ENCODE peak calls at places on chromosomes 1 and 21, in four cellular contexts. K, V, D and W are unnamed samples.

GRCh38 chr1:90402893-90403849 is 313.9 kb downstream of the BARHL2 start:
- DNase-seq in K (no peak), V (peak), D (peak), W (no peak)

GRCh38 chr1:234955107-234955731 is 173.4 kb downstream of the TOMM20 start:
- DNase-seq in K (no peak), V (no peak), D (no peak), W (no peak)

GRCh38 chr21:28833181-28833580 is 159.5 kb downstream of the LTN1 start:
- DNase-seq in K (no peak), V (no peak), D (no peak), W (no peak)

GRCh38 chr1:44808063-44808937 is at the start of gene BTBD19:
- DNase-seq in K (peak), V (no peak), D (peak), W (no peak)

GRCh38 chr1:77347646-77348045 is 65.8 kb downstream of the AK5 start:
- DNase-seq in K (peak), V (no peak), D (no peak), W (no peak)

GRCh38 chr1:153231363-153231762 is 14.0 kb downstream of the PRR9 start:
- DNase-seq in K (no peak), V (no peak), D (no peak), W (no peak)

GRCh38 chr21:15010645-15011044 is 54.2 kb downstream of the NRIP1 start:
- DNase-seq in K (no peak), V (no peak), D (no peak), W (no peak)

GRCh38 chr1:13823126-13823880 is 123.3 kb downstream of the PRDM2 start:
- DNase-seq in K (no peak), V (no peak), D (no peak), W (no peak)

GRCh38 chr21:36909901-36910561 is 56.4 kb downstream of the HLCS start:
- DNase-seq in K (no peak), V (no peak), D (no peak), W (no peak)

GRCh38 chr1:94721240-94721639 is 98.9 kb upstream of the SLC44A3 start:
- DNase-seq in K (no peak), V (no peak), D (no peak), W (peak)

GRCh38 chr1:183807549-183808168 is 2.7 kb downstream of the RGL1 start:
- DNase-seq in K (no peak), V (no peak), D (no peak), W (peak)

GRCh38 chr1:204870165-204870912 is at the start of gene NFASC:
- DNase-seq in K (no peak), V (no peak), D (no peak), W (no peak)

GRCh38 chr1:82565146-82565545 is 764.4 kb downstream of the ADGRL2 start:
- DNase-seq in K (no peak), V (peak), D (no peak), W (no peak)

GRCh38 chr1:46555081-46555432 is 3.6 kb upstream of the KNCN start:
- DNase-seq in K (no peak), V (no peak), D (no peak), W (no peak)

GRCh38 chr1:19361231-19362147 is 49.4 kb downstream of the SLC66A1 start:
- DNase-seq in K (no peak), V (no peak), D (no peak), W (no peak)

GRCh38 chr21:42757826-42758655 is 104.6 kb downstream of the PDE9A start:
- DNase-seq in K (no peak), V (no peak), D (no peak), W (no peak)

GRCh38 chr1:159188375-159188788 is 16.3 kb upstream of the ACKR1 start:
- DNase-seq in K (no peak), V (peak), D (no peak), W (no peak)

GRCh38 chr1:25703041-25703440 is 86.5 kb downstream of the MAN1C1 start:
- DNase-seq in K (no peak), V (no peak), D (no peak), W (no peak)

GRCh38 chr1:185439727-185440415 is 122.8 kb upstream of the IVNS1ABP start:
- DNase-seq in K (no peak), V (no peak), D (no peak), W (peak)

GRCh38 chr1:108050911-108051624 is 86.1 kb upstream of the VAV3 start:
- DNase-seq in K (no peak), V (no peak), D (no peak), W (no peak)

GRCh38 chr1:25641931-25642611 is 25.5 kb downstream of the MAN1C1 start:
- DNase-seq in K (no peak), V (no peak), D (no peak), W (no peak)

GRCh38 chr1:62437273-62437945 is 560 bp downstream of the USP1 start:
- DNase-seq in K (no peak), V (no peak), D (no peak), W (no peak)

GRCh38 chr1:3634059-3634800 is 9.4 kb downstream of the TPRG1L start:
- DNase-seq in K (no peak), V (no peak), D (no peak), W (no peak)

GRCh38 chr1:8969937-8970336 is 24.3 kb downstream of the CA6 start:
- DNase-seq in K (no peak), V (no peak), D (no peak), W (no peak)

GRCh38 chr1:230772457-230773395 is 25.5 kb downstream of the CAPN9 start:
- DNase-seq in K (peak), V (no peak), D (peak), W (no peak)

GRCh38 chr1:51568231-51568935 is 48.5 kb upstream of the OSBPL9 start:
- DNase-seq in K (no peak), V (no peak), D (no peak), W (no peak)

GRCh38 chr1:25544819-25545218 is 1.4 kb downstream of the LDLRAP1 start:
- DNase-seq in K (no peak), V (no peak), D (peak), W (no peak)

GRCh38 chr1:50989694-50990093 is 19.6 kb downstream of the CDKN2C start:
- DNase-seq in K (no peak), V (no peak), D (no peak), W (no peak)

GRCh38 chr21:37759777-37760176 is 156.5 kb downstream of the KCNJ6 start:
- DNase-seq in K (no peak), V (no peak), D (no peak), W (no peak)

GRCh38 chr1:55694297-55694696 is 479.1 kb upstream of the USP24 start:
- DNase-seq in K (no peak), V (no peak), D (peak), W (no peak)

GRCh38 chr1:36675106-36675505 is 192.4 kb upstream of the CSF3R start:
- DNase-seq in K (no peak), V (no peak), D (no peak), W (no peak)

GRCh38 chr1:68197891-68198290 is 34.4 kb downstream of the WLS start:
- DNase-seq in K (no peak), V (no peak), D (no peak), W (no peak)

GRCh38 chr1:159214149-159214760 is 9.6 kb downstream of the ACKR1 start:
- DNase-seq in K (peak), V (no peak), D (peak), W (no peak)

GRCh38 chr1:40926441-40926840 is 53.1 kb upstream of the CTPS1 start:
- DNase-seq in K (no peak), V (no peak), D (no peak), W (no peak)

GRCh38 chr1:115782571-115783281 is 14.2 kb upstream of the CASQ2 start:
- DNase-seq in K (no peak), V (no peak), D (no peak), W (no peak)

GRCh38 chr1:161816201-161816600 is 50.1 kb downstream of the ATF6 start:
- DNase-seq in K (no peak), V (no peak), D (peak), W (no peak)

GRCh38 chr21:24428539-24429186 is 1178.6 kb downstream of the MRPL39 start:
- DNase-seq in K (no peak), V (no peak), D (no peak), W (no peak)

GRCh38 chr1:84688461-84689061 is 1.7 kb downstream of the SSX2IP start:
- DNase-seq in K (peak), V (no peak), D (no peak), W (no peak)

GRCh38 chr1:245180496-245180895 is 25.7 kb downstream of the KIF26B start:
- DNase-seq in K (no peak), V (no peak), D (no peak), W (no peak)

GRCh38 chr1:246797597-246797996 is 73.4 kb downstream of the SCCPDH start:
- DNase-seq in K (peak), V (no peak), D (no peak), W (no peak)

GRCh38 chr1:203322480-203323179 is 17.3 kb downstream of the BTG2 start:
- DNase-seq in K (no peak), V (no peak), D (no peak), W (no peak)
- TF ChIP-seq NRF1 in K (no peak), V (no peak), D (no peak), W (no peak)

GRCh38 chr1:208237241-208237640 is 6.9 kb downstream of the PLXNA2 start:
- DNase-seq in K (no peak), V (no peak), D (no peak), W (no peak)
- TF ChIP-seq NRF1 in K (no peak), V (no peak), D (no peak), W (no peak)

GRCh38 chr1:7046314-7046713 is 261.1 kb downstream of the CAMTA1 start:
- DNase-seq in K (no peak), V (no peak), D (peak), W (no peak)

GRCh38 chr1:7046891-7047290 is 261.6 kb downstream of the CAMTA1 start:
- DNase-seq in K (no peak), V (no peak), D (peak), W (no peak)

GRCh38 chr1:7047866-7048265 is 262.6 kb downstream of the CAMTA1 start:
- DNase-seq in K (no peak), V (no peak), D (peak), W (no peak)

GRCh38 chr1:7049913-7050625 is 264.8 kb downstream of the CAMTA1 start:
- DNase-seq in K (no peak), V (no peak), D (no peak), W (no peak)

GRCh38 chr1:7048395-7048794 is 263.1 kb downstream of the CAMTA1 start:
- DNase-seq in K (no peak), V (no peak), D (no peak), W (no peak)
- TF ChIP-seq NRF1 in K (no peak), V (no peak), D (no peak), W (no peak)

DNA sequence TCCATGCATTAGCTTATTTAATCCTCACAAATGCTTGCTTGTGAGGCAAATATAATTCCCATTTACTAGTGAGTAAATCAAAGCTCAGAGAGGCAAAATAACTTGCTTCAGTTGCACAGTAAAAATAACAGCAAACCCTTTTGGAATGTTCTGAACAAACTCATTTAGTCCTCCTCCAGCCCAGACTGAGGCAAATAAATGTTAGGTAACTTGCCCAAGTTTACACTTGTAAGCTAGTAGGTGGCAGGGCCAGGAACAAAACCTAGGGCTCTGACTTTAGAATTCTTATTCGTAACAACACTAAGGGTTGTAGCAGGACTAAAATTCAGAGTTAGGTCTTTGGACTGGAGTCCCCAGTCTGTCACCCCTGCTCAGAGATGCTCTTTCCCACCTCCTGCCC is 81.2 kb downstream of the KCND3 start:
- DNase-seq in K (no peak), V (no peak), D (no peak), W (no peak)
- TF ChIP-seq NRF1 in K (no peak), V (no peak), D (no peak), W (no peak)